ENCODE peak calls at places on chromosomes 6 and 20, in five cellular contexts. B is omental fat pad; W is CD8-positive, alpha-beta memory T cell; M is EH; N is CD4-positive, CD25-positive, alpha-beta regulatory T cell. V is an unnamed sample.

GRCh38 chr6:319177-320131 is 27.2 kb downstream of the DUSP22 start:
- DNase-seq in W (no peak), N (no peak), M (no peak), B (no peak), V (no peak)

GRCh38 chr20:49447946-49448809 is 34.3 kb downstream of the KCNB1 start:
- DNase-seq in B (no peak), N (no peak), M (no peak), W (no peak), V (no peak)

GRCh38 chr20:50848846-50849673 is 54.2 kb downstream of the BCAS4 start:
- DNase-seq in W (no peak), B (no peak), N (no peak), M (no peak), V (no peak)

GRCh38 chr6:27890351-27891299 is 21.6 kb downstream of the OR2B2 start:
- DNase-seq in N (peak; percentile 71), W (peak; percentile 69), M (peak; percentile 95), B (no peak), V (peak; percentile 84)

GRCh38 chr20:4160761-4161305 is 145.5 kb upstream of the RNF24 start:
- DNase-seq in W (no peak), N (no peak), B (no peak), M (no peak), V (no peak)

GRCh38 chr6:93136111-93136510 is 283.2 kb downstream of the EPHA7 start:
- DNase-seq in W (no peak), N (no peak), M (no peak), B (no peak), V (no peak)

GRCh38 chr6:129440691-129441090 is 269.3 kb downstream of the ARHGAP18 start:
- DNase-seq in B (no peak), W (no peak), M (peak; percentile 29), N (no peak), V (no peak)

GRCh38 chr6:134119481-134119880 is 67.1 kb upstream of the SLC2A12 start:
- DNase-seq in W (no peak), M (no peak), B (no peak), N (no peak), V (no peak)

GRCh38 chr6:2945069-2945452 is 26.3 kb downstream of the SERPINB6 start:
- DNase-seq in N (no peak), W (no peak), B (no peak), M (no peak), V (no peak)

GRCh38 chr6:76230711-76231110 is 158.2 kb upstream of the IMPG1 start:
- DNase-seq in M (no peak), N (no peak), W (no peak), B (no peak), V (no peak)

GRCh38 chr20:48736636-48737035 is 91.2 kb downstream of the PREX1 start:
- DNase-seq in M (no peak), N (no peak), B (no peak), W (no peak), V (no peak)

GRCh38 chr20:24502661-24503060 is 33.2 kb downstream of the SYNDIG1 start:
- DNase-seq in W (no peak), M (no peak), B (no peak), N (no peak), V (no peak)

V was measured in AG04450.